ENCODE peak calls at places on chromosomes 12 and 14, in ten cellular contexts. T is GM03348; K is upper lobe of left lung; A is NCI-H187 treated with DMSO at 0.1 percent for 48 hours; I is CD4-positive, alpha-beta T cell; Z is DMS 273 treated with DMSO at 0.1 percent for 48 hours; U is stimulated activated CD4-positive, alpha-beta T cell treated with anti-CD3 and anti-CD28 coated beads, TNF-alpha, amount 100 ng/mL, for 24 hours; D is hypothalamus; H is activated CD8-positive, alpha-beta T cell treated with anti-CD3 and anti-CD28 coated beads, Interleukin-2, amount 10 ng/mL, durations not matched to agents 7 days and 5 days; P is activated T-cell treated with anti-CD3 and anti-CD28 coated beads for 4 hours. S is an unnamed sample.

GRCh38 chr12:101862245-101862644 is 15.1 kb upstream of the DRAM1 start:
- DNase-seq in U (no peak), D (no peak), K (no peak), I (no peak), A (no peak), T (peak; percentile 26), P (no peak), H (no peak), Z (no peak), S (no peak)

GRCh38 chr12:94686834-94687628 is 36.7 kb upstream of the TMCC3 start:
- DNase-seq in P (no peak), T (no peak), Z (no peak), I (no peak), U (no peak), K (no peak), A (no peak), D (no peak), H (no peak), S (no peak)

GRCh38 chr12:53102883-53103807 is at the start of gene SOAT2:
- DNase-seq in I (peak; percentile 22), Z (no peak), P (peak; percentile 26), T (no peak), K (no peak), U (no peak), D (no peak), A (no peak), H (peak; percentile 87), S (no peak)

GRCh38 chr14:105258846-105259245 is 10.5 kb downstream of the BTBD6 start:
- DNase-seq in T (no peak), I (no peak), H (no peak), Z (no peak), D (no peak), A (no peak), K (no peak), U (no peak), P (no peak), S (no peak)

GRCh38 chr14:93048843-93049242 is 66.9 kb downstream of the ITPK1 start:
- DNase-seq in D (no peak), U (no peak), K (no peak), I (no peak), Z (no peak), P (no peak), T (no peak), A (no peak), H (no peak), S (no peak)

GRCh38 chr12:80936642-80937390 is 918 bp downstream of the LIN7A start:
- DNase-seq in H (no peak), P (no peak), Z (no peak), T (peak; percentile 54), D (peak; percentile 34), U (no peak), K (peak; percentile 55), I (no peak), A (no peak), S (no peak)

GRCh38 chr14:35661875-35662274 is 127.9 kb downstream of the INSM2 start:
- DNase-seq in D (no peak), P (no peak), H (no peak), K (no peak), A (no peak), T (no peak), U (no peak), I (no peak), Z (no peak), S (no peak)

GRCh38 chr12:27616356-27617150 is 79.7 kb upstream of the REP15 start:
- DNase-seq in D (no peak), I (no peak), U (no peak), P (no peak), K (no peak), H (no peak), Z (no peak), T (no peak), A (no peak), S (no peak)

GRCh38 chr12:92502417-92503028 is 200.3 kb upstream of the PLEKHG7 start:
- DNase-seq in A (no peak), H (no peak), T (no peak), D (no peak), P (no peak), Z (no peak), U (no peak), I (no peak), K (peak; percentile 31), S (no peak)

GRCh38 chr12:48002179-48002601 is 2.1 kb downstream of the COL2A1 start:
- DNase-seq in Z (no peak), I (no peak), K (no peak), H (no peak), A (no peak), D (no peak), U (no peak), T (peak; percentile 13), P (no peak), S (no peak)

GRCh38 chr14:50395448-50395847 is 1.2 kb downstream of the CDKL1 start:
- DNase-seq in Z (no peak), H (no peak), K (peak; percentile 30), D (no peak), U (no peak), A (no peak), I (no peak), T (no peak), P (no peak), S (no peak)

GRCh38 chr14:60094306-60094897 is 2.7 kb downstream of the PCNX4 start:
- DNase-seq in Z (no peak), T (peak; percentile 40), A (no peak), D (no peak), I (no peak), K (no peak), H (peak; percentile 58), U (no peak), P (no peak), S (no peak)

GRCh38 chr14:79708426-79708825 is 502.9 kb downstream of the DIO2 start:
- DNase-seq in A (no peak), P (no peak), Z (no peak), D (no peak), T (no peak), K (no peak), U (no peak), I (no peak), H (no peak), S (no peak)

GRCh38 chr12:16603916-16604575 is 1.9 kb downstream of the LMO3 start:
- DNase-seq in K (no peak), D (no peak), I (no peak), A (no peak), P (no peak), H (no peak), U (no peak), Z (no peak), T (no peak), S (no peak)

GRCh38 chr12:53185582-53186153 is 4.9 kb upstream of the CSAD start:
- DNase-seq in T (no peak), U (no peak), K (no peak), A (no peak), H (no peak), D (no peak), P (no peak), Z (no peak), I (no peak), S (no peak)

GRCh38 chr14:57089901-57090300 is 178.8 kb downstream of the EXOC5 start:
- DNase-seq in H (no peak), A (no peak), D (no peak), T (no peak), I (no peak), U (no peak), Z (no peak), P (no peak), K (no peak), S (peak; percentile 94)

GRCh38 chr12:74292351-74293194 is 245.1 kb upstream of the ATXN7L3B start:
- DNase-seq in T (no peak), Z (no peak), I (no peak), H (no peak), U (no peak), K (no peak), D (no peak), A (peak; percentile 29), P (no peak), S (no peak)

GRCh38 chr12:79140711-79141110 is 276.1 kb downstream of the SYT1 start:
- DNase-seq in D (no peak), Z (no peak), P (no peak), A (no peak), I (no peak), T (no peak), H (no peak), U (no peak), K (no peak), S (no peak)

GRCh38 chr12:15575797-15576560 is 213.2 kb downstream of the EPS8 start:
- DNase-seq in P (no peak), T (no peak), U (no peak), D (no peak), K (no peak), I (no peak), A (no peak), Z (no peak), H (no peak), S (no peak)

GRCh38 chr14:60252630-60253029 is 3.6 kb downstream of the PPM1A start:
- DNase-seq in D (no peak), Z (no peak), H (no peak), K (no peak), A (no peak), T (no peak), I (no peak), U (no peak), P (no peak), S (no peak)

GRCh38 chr12:40735551-40736230 is 43.5 kb downstream of the CNTN1 start:
- DNase-seq in H (no peak), I (no peak), U (no peak), Z (no peak), K (no peak), A (no peak), D (no peak), T (no peak), P (no peak), S (no peak)

GRCh38 chr12:49330631-49331359 is 6.2 kb downstream of the C1QL4 start:
- DNase-seq in Z (no peak), A (no peak), H (no peak), K (peak; percentile 9), P (no peak), T (no peak), I (no peak), D (no peak), U (no peak), S (no peak)

GRCh38 chr12:66044731-66045130 is 85.8 kb downstream of the LLPH start:
- DNase-seq in Z (no peak), K (no peak), H (no peak), P (no peak), U (no peak), T (peak; percentile 52), I (no peak), A (no peak), D (no peak), S (no peak)

GRCh38 chr14:60164717-60165546 is at the start of gene DHRS7:
- DNase-seq in I (peak; percentile 38), T (peak; percentile 96), H (peak; percentile 76), P (peak; percentile 44), D (peak; percentile 83), A (no peak), U (peak; percentile 22), Z (peak; percentile 40), K (peak; percentile 94), S (peak; percentile 52)

GRCh38 chr14:54772451-54772881 is 130.2 kb downstream of the GCH1 start:
- DNase-seq in K (no peak), U (no peak), P (no peak), Z (no peak), H (no peak), D (no peak), A (no peak), I (no peak), T (peak; percentile 59), S (no peak)

GRCh38 chr14:86990396-86990795 is 1002.6 kb downstream of the GALC start:
- DNase-seq in U (no peak), P (no peak), D (no peak), A (no peak), T (no peak), Z (no peak), H (no peak), I (no peak), K (no peak), S (no peak)

GRCh38 chr12:68557011-68557715 is 53.5 kb upstream of the RAP1B start:
- DNase-seq in T (peak; percentile 65), P (no peak), K (no peak), U (no peak), I (no peak), Z (no peak), A (no peak), H (no peak), D (no peak), S (no peak)

GRCh38 chr12:116200812-116201211 is 76.7 kb downstream of the MED13L start:
- DNase-seq in H (no peak), A (no peak), K (no peak), Z (no peak), T (no peak), I (no peak), P (no peak), U (no peak), D (no peak), S (no peak)